ENCODE peak calls at places on chromosome 6, in seven cellular contexts. One of them, this sample, is unnamed.

GRCh38 chr6:134074151-134074712 is 21.8 kb upstream of the SLC2A12 start:
- DNase-seq in tibial artery: no peak
- DNase-seq in esophagus squamous epithelium: no peak
- DNase-seq in MM.1S: no peak
- DNase-seq in breast epithelium: no peak
- DNase-seq in fibroblast of lung: no peak
- DNase-seq in hepatocyte: no peak
- DNase-seq in this sample: no peak

GRCh38 chr6:116461075-116461474 is at the start of gene CALHM6:
- DNase-seq in esophagus squamous epithelium: no peak
- DNase-seq in tibial artery: no peak
- DNase-seq in breast epithelium: no peak
- DNase-seq in hepatocyte: no peak
- DNase-seq in MM.1S: no peak
- DNase-seq in fibroblast of lung: no peak
- DNase-seq in this sample: no peak

GRCh38 chr6:134826889-134827737 is 122.8 kb downstream of the ALDH8A1 start:
- DNase-seq in hepatocyte: no peak
- DNase-seq in MM.1S: no peak
- DNase-seq in breast epithelium: peak; percentile 78
- DNase-seq in esophagus squamous epithelium: no peak
- DNase-seq in tibial artery: peak; percentile 93
- DNase-seq in fibroblast of lung: peak; percentile 96
- DNase-seq in this sample: no peak

GRCh38 chr6:1554881-1555569 is 54.7 kb upstream of the FOXC1 start:
- DNase-seq in tibial artery: peak; percentile 70
- DNase-seq in fibroblast of lung: peak; percentile 62
- DNase-seq in MM.1S: peak; percentile 47
- DNase-seq in hepatocyte: peak; percentile 72
- DNase-seq in esophagus squamous epithelium: no peak
- DNase-seq in breast epithelium: peak; percentile 47
- DNase-seq in this sample: peak; percentile 75

GRCh38 chr6:44481765-44482164 is 94.3 kb downstream of the CDC5L start:
- DNase-seq in hepatocyte: no peak
- DNase-seq in breast epithelium: no peak
- DNase-seq in fibroblast of lung: no peak
- DNase-seq in esophagus squamous epithelium: no peak
- DNase-seq in MM.1S: no peak
- DNase-seq in tibial artery: no peak
- DNase-seq in this sample: no peak

GRCh38 chr6:41887355-41887754 is 7.8 kb downstream of the USP49 start:
- DNase-seq in esophagus squamous epithelium: no peak
- DNase-seq in tibial artery: no peak
- DNase-seq in breast epithelium: no peak
- DNase-seq in MM.1S: no peak
- DNase-seq in hepatocyte: no peak
- DNase-seq in fibroblast of lung: no peak
- DNase-seq in this sample: no peak

GRCh38 chr6:30955367-30956042 is 14.7 kb downstream of the MUCL3 start:
- DNase-seq in tibial artery: peak; percentile 46
- DNase-seq in MM.1S: peak; percentile 64
- DNase-seq in breast epithelium: no peak
- DNase-seq in esophagus squamous epithelium: no peak
- DNase-seq in hepatocyte: peak; percentile 85
- DNase-seq in fibroblast of lung: peak; percentile 22
- DNase-seq in this sample: peak; percentile 64

GRCh38 chr6:81995548-81996289 is 243.2 kb upstream of the TENT5A start:
- DNase-seq in fibroblast of lung: peak; percentile 31
- DNase-seq in hepatocyte: no peak
- DNase-seq in tibial artery: no peak
- DNase-seq in esophagus squamous epithelium: no peak
- DNase-seq in breast epithelium: no peak
- DNase-seq in MM.1S: no peak
- DNase-seq in this sample: no peak

GRCh38 chr6:34645627-34646026 is 50.9 kb downstream of the ILRUN start:
- DNase-seq in esophagus squamous epithelium: no peak
- DNase-seq in hepatocyte: no peak
- DNase-seq in tibial artery: no peak
- DNase-seq in fibroblast of lung: no peak
- DNase-seq in MM.1S: no peak
- DNase-seq in breast epithelium: no peak
- DNase-seq in this sample: no peak

GRCh38 chr6:132369526-132369925 is 31.7 kb downstream of the MOXD1 start:
- DNase-seq in fibroblast of lung: peak; percentile 46
- DNase-seq in breast epithelium: no peak
- DNase-seq in esophagus squamous epithelium: no peak
- DNase-seq in tibial artery: no peak
- DNase-seq in hepatocyte: no peak
- DNase-seq in MM.1S: no peak
- DNase-seq in this sample: no peak

GRCh38 chr6:133225560-133225959 is 15.6 kb upstream of the EYA4 start:
- DNase-seq in esophagus squamous epithelium: no peak
- DNase-seq in hepatocyte: no peak
- DNase-seq in breast epithelium: no peak
- DNase-seq in tibial artery: no peak
- DNase-seq in fibroblast of lung: no peak
- DNase-seq in MM.1S: no peak
- DNase-seq in this sample: no peak

GRCh38 chr6:10617008-10617696 is 77.3 kb downstream of the C6orf52 start:
- DNase-seq in esophagus squamous epithelium: no peak
- DNase-seq in tibial artery: no peak
- DNase-seq in MM.1S: no peak
- DNase-seq in breast epithelium: no peak
- DNase-seq in hepatocyte: no peak
- DNase-seq in fibroblast of lung: no peak
- DNase-seq in this sample: no peak

GRCh38 chr6:378958-379366 is 12.6 kb upstream of the IRF4 start:
- DNase-seq in hepatocyte: no peak
- DNase-seq in MM.1S: no peak
- DNase-seq in tibial artery: no peak
- DNase-seq in breast epithelium: no peak
- DNase-seq in fibroblast of lung: no peak
- DNase-seq in esophagus squamous epithelium: no peak
- DNase-seq in this sample: no peak

GRCh38 chr6:126820617-126821016 is 297.9 kb upstream of the RSPO3 start:
- DNase-seq in esophagus squamous epithelium: no peak
- DNase-seq in breast epithelium: no peak
- DNase-seq in fibroblast of lung: no peak
- DNase-seq in tibial artery: no peak
- DNase-seq in MM.1S: no peak
- DNase-seq in hepatocyte: no peak
- DNase-seq in this sample: no peak

GRCh38 chr6:148074735-148075134 is 267.9 kb upstream of the SASH1 start:
- DNase-seq in breast epithelium: peak; percentile 64
- DNase-seq in MM.1S: no peak
- DNase-seq in fibroblast of lung: no peak
- DNase-seq in esophagus squamous epithelium: no peak
- DNase-seq in tibial artery: no peak
- DNase-seq in hepatocyte: no peak
- DNase-seq in this sample: no peak

GRCh38 chr6:62808575-62809293 is 402.5 kb upstream of the FKBP1C start:
- DNase-seq in hepatocyte: no peak
- DNase-seq in breast epithelium: no peak
- DNase-seq in esophagus squamous epithelium: no peak
- DNase-seq in tibial artery: no peak
- DNase-seq in MM.1S: peak; percentile 27
- DNase-seq in fibroblast of lung: no peak
- DNase-seq in this sample: no peak

GRCh38 chr6:27136077-27136644 is 111.3 kb upstream of the PRSS16 start:
- DNase-seq in esophagus squamous epithelium: no peak
- DNase-seq in fibroblast of lung: no peak
- DNase-seq in hepatocyte: no peak
- DNase-seq in MM.1S: no peak
- DNase-seq in tibial artery: no peak
- DNase-seq in breast epithelium: no peak
- DNase-seq in this sample: no peak
- H3K27ac ChIP-seq in esophagus squamous epithelium: no peak overlapping the region
- H3K27ac ChIP-seq in fibroblast of lung: no peak overlapping the region
- H3K27ac ChIP-seq in hepatocyte: no peak overlapping the region
- H3K27ac ChIP-seq in MM.1S: no peak overlapping the region
- H3K27ac ChIP-seq in tibial artery: no peak overlapping the region
- H3K27ac ChIP-seq in breast epithelium: no peak overlapping the region
- H3K27ac ChIP-seq in this sample: no peak overlapping the region

GRCh38 chr6:89596056-89596455 is 42.5 kb downstream of the LYRM2 start:
- DNase-seq in esophagus squamous epithelium: no peak
- DNase-seq in MM.1S: peak; percentile 62
- DNase-seq in fibroblast of lung: no peak
- DNase-seq in breast epithelium: no peak
- DNase-seq in tibial artery: no peak
- DNase-seq in hepatocyte: no peak
- DNase-seq in this sample: no peak

GRCh38 chr6:89599727-89600126 is 38.8 kb downstream of the LYRM2 start:
- DNase-seq in tibial artery: no peak
- DNase-seq in MM.1S: no peak
- DNase-seq in fibroblast of lung: no peak
- DNase-seq in esophagus squamous epithelium: no peak
- DNase-seq in breast epithelium: no peak
- DNase-seq in hepatocyte: no peak
- DNase-seq in this sample: no peak

GRCh38 chr6:89597372-89597771 is 41.2 kb downstream of the LYRM2 start:
- DNase-seq in fibroblast of lung: no peak
- DNase-seq in esophagus squamous epithelium: no peak
- DNase-seq in breast epithelium: no peak
- DNase-seq in MM.1S: no peak
- DNase-seq in hepatocyte: no peak
- DNase-seq in tibial artery: no peak
- DNase-seq in this sample: no peak

GRCh38 chr6:89597988-89598387 is 40.6 kb downstream of the LYRM2 start:
- DNase-seq in fibroblast of lung: peak; percentile 6
- DNase-seq in hepatocyte: peak; percentile 76
- DNase-seq in breast epithelium: no peak
- DNase-seq in tibial artery: no peak
- DNase-seq in MM.1S: no peak
- DNase-seq in esophagus squamous epithelium: no peak
- DNase-seq in this sample: no peak

DNA sequence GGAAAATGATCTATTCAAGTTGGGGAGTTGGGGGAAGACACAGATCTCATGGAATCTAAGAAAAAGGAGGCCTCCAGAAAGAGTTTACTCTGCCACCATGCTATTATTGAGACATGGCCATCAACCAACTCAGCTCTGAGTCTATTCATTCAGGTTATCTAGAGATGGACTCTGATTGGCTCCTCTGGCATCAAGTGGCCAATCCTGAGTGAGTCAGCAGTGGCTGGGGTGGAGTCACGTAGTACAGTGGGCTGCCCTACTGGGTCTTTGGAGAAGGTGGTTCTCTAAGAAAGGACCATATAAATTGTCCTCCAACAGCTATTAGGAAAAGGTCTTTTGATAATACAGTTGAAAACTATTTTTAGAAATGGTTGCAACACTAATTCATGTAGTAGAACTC is 42.1 kb downstream of the LYRM2 start:
- DNase-seq in fibroblast of lung: no peak
- DNase-seq in esophagus squamous epithelium: no peak
- DNase-seq in breast epithelium: no peak
- DNase-seq in MM.1S: no peak
- DNase-seq in hepatocyte: no peak
- DNase-seq in tibial artery: no peak
- DNase-seq in this sample: no peak
- H3K27ac ChIP-seq in fibroblast of lung: no peak overlapping the region
- H3K27ac ChIP-seq in esophagus squamous epithelium: no peak overlapping the region
- H3K27ac ChIP-seq in breast epithelium: no peak overlapping the region
- H3K27ac ChIP-seq in MM.1S: peak overlapping the region; percentile 9
- H3K27ac ChIP-seq in hepatocyte: no peak overlapping the region
- H3K27ac ChIP-seq in tibial artery: no peak overlapping the region
- H3K27ac ChIP-seq in this sample: no peak overlapping the region

GRCh38 chr6:164151161-164151728 is 736.7 kb downstream of the QKI start:
- DNase-seq in breast epithelium: peak; percentile 78
- DNase-seq in esophagus squamous epithelium: no peak
- DNase-seq in hepatocyte: no peak
- DNase-seq in MM.1S: no peak
- DNase-seq in fibroblast of lung: no peak
- DNase-seq in tibial artery: no peak
- DNase-seq in this sample: no peak
- H3K27ac ChIP-seq in breast epithelium: peak overlapping the region; percentile 83
- H3K27ac ChIP-seq in esophagus squamous epithelium: no peak overlapping the region
- H3K27ac ChIP-seq in hepatocyte: no peak overlapping the region
- H3K27ac ChIP-seq in MM.1S: no peak overlapping the region
- H3K27ac ChIP-seq in fibroblast of lung: no peak overlapping the region
- H3K27ac ChIP-seq in tibial artery: no peak overlapping the region
- H3K27ac ChIP-seq in this sample: no peak overlapping the region

DNA sequence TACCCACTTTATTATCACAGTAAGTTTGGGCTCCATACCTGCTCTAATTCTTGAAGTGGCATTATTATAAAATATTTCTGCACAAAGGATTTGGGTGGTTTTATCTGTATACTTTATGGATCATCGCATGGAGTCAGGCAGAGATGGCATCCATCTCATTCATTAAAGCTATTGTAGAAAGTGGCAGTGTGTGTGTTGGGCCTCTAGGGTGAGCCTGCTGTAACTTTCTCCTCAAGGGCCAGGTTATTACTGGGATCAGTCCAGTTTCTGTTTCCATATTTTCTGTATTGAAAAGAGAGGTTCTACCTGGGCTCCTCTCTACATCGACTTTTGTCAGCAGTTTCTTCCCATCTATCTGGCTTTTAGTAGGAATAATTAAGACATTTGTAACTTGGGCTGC is 511.1 kb downstream of the MMUT start:
- DNase-seq in hepatocyte: no peak
- DNase-seq in MM.1S: no peak
- DNase-seq in breast epithelium: no peak
- DNase-seq in tibial artery: no peak
- DNase-seq in fibroblast of lung: no peak
- DNase-seq in esophagus squamous epithelium: no peak
- DNase-seq in this sample: no peak
- H3K27ac ChIP-seq in hepatocyte: no peak overlapping the region
- H3K27ac ChIP-seq in MM.1S: no peak overlapping the region
- H3K27ac ChIP-seq in breast epithelium: no peak overlapping the region
- H3K27ac ChIP-seq in tibial artery: no peak overlapping the region
- H3K27ac ChIP-seq in fibroblast of lung: no peak overlapping the region
- H3K27ac ChIP-seq in esophagus squamous epithelium: no peak overlapping the region
- H3K27ac ChIP-seq in this sample: no peak overlapping the region

GRCh38 chr6:14278436-14278835 is 160.9 kb downstream of the CD83 start:
- DNase-seq in tibial artery: no peak
- DNase-seq in MM.1S: no peak
- DNase-seq in breast epithelium: no peak
- DNase-seq in esophagus squamous epithelium: no peak
- DNase-seq in hepatocyte: no peak
- DNase-seq in fibroblast of lung: no peak
- DNase-seq in this sample: no peak
- H3K27ac ChIP-seq in tibial artery: no peak overlapping the region
- H3K27ac ChIP-seq in MM.1S: no peak overlapping the region
- H3K27ac ChIP-seq in breast epithelium: no peak overlapping the region
- H3K27ac ChIP-seq in esophagus squamous epithelium: no peak overlapping the region
- H3K27ac ChIP-seq in hepatocyte: no peak overlapping the region
- H3K27ac ChIP-seq in fibroblast of lung: no peak overlapping the region
- H3K27ac ChIP-seq in this sample: no peak overlapping the region